ENCODE peak calls at places on chromosome 5, in six cellular contexts. J, G, T, Z, K and B are unnamed samples.

GRCh38 chr5:17180957-17181723 is 36.3 kb upstream of the BASP1 start:
- DNase-seq in J (peak; percentile 19), G (no peak), T (no peak), Z (peak; percentile 13), K (no peak), B (no peak)

GRCh38 chr5:172806897-172807672 is 27.0 kb upstream of the ERGIC1 start:
- DNase-seq in J (no peak), G (peak; percentile 49), T (peak; percentile 81), Z (peak; percentile 80), K (peak; percentile 88), B (peak; percentile 76)

GRCh38 chr5:176490291-176490690 is 42.1 kb downstream of the FAF2 start:
- DNase-seq in J (no peak), G (no peak), T (no peak), Z (no peak), K (no peak), B (no peak)

GRCh38 chr5:128315671-128316070 is 222.4 kb downstream of the FBN2 start:
- DNase-seq in J (no peak), G (no peak), T (no peak), Z (no peak), K (no peak), B (no peak)

GRCh38 chr5:159337291-159337974 is 7.1 kb upstream of the IL12B start:
- DNase-seq in J (no peak), G (no peak), T (no peak), Z (no peak), K (no peak), B (no peak)

GRCh38 chr5:176596689-176597416 is 13.1 kb downstream of the GPRIN1 start:
- DNase-seq in J (no peak), G (no peak), T (no peak), Z (no peak), K (no peak), B (no peak)

GRCh38 chr5:162231522-162231921 is 163.9 kb downstream of the GABRG2 start:
- DNase-seq in J (no peak), G (no peak), T (no peak), Z (no peak), K (no peak), B (no peak)

GRCh38 chr5:1883925-1884637 is 1.4 kb upstream of the IRX4 start:
- DNase-seq in J (no peak), G (no peak), T (no peak), Z (no peak), K (no peak), B (no peak)

GRCh38 chr5:103523319-103523718 is 39.3 kb downstream of the NUDT12 start:
- DNase-seq in J (no peak), G (no peak), T (no peak), Z (peak; percentile 61), K (no peak), B (no peak)

GRCh38 chr5:172931001-172931536 is 28.2 kb upstream of the RPL26L1 start:
- DNase-seq in J (no peak), G (no peak), T (no peak), Z (no peak), K (no peak), B (no peak)

GRCh38 chr5:159533197-159533596 is 202.9 kb upstream of the IL12B start:
- DNase-seq in J (no peak), G (no peak), T (no peak), Z (no peak), K (no peak), B (no peak)

GRCh38 chr5:171596391-171596878 is 177.0 kb downstream of the FGF18 start:
- DNase-seq in J (no peak), G (peak; percentile 43), T (no peak), Z (no peak), K (no peak), B (no peak)

GRCh38 chr5:123855630-123856029 is 343.7 kb downstream of the CSNK1G3 start:
- DNase-seq in J (no peak), G (no peak), T (no peak), Z (no peak), K (no peak), B (no peak)

GRCh38 chr5:132302413-132302812 is 8.2 kb downstream of the SLC22A4 start:
- DNase-seq in J (no peak), G (no peak), T (no peak), Z (no peak), K (no peak), B (no peak)

GRCh38 chr5:132299901-132300300 is 5.7 kb downstream of the SLC22A4 start:
- DNase-seq in J (no peak), G (no peak), T (no peak), Z (no peak), K (no peak), B (no peak)

GRCh38 chr5:132301341-132302274 is 7.4 kb downstream of the SLC22A4 start:
- DNase-seq in J (no peak), G (no peak), T (no peak), Z (no peak), K (no peak), B (no peak)

GRCh38 chr5:132298813-132299212 is 4.6 kb downstream of the SLC22A4 start:
- DNase-seq in J (no peak), G (no peak), T (no peak), Z (no peak), K (no peak), B (no peak)

DNA sequence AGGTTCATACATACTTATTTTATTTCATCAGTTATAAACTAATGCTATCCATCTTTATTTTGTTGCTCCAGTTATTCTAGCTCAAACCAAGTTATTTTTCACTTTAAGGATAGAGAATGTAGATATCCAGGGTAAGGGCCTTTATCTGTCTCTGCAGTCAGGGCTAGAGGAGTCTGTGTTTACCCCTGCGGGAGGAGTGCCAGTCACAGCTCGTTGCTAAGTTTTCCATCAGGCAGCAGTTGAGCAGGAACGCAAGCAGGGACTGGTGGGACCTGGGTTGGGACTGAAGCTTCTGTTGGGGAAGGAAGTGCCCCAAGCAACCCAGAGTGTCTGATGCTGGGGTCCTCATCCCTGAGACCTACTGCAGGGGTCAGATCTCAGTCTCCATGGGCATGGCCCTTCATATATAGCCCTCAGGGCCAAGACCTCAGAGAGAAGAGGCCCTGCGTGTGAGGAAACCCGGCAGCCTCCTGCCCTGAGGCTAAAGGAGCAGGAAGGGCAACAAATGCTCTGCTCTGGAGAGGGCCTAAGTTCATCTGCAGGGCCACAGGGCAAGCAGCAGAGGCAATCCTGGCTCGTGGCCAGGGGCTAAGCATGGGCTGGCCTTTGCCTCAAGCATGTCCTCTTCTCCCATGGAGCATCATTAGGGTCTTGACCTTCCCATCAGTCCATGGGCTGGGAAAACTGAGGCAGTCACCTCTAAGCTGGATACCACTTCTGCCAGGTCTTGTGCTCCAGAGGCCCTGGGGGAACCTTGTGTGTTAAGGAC is 6.6 kb downstream of the SLC22A4 start:
- DNase-seq in J (no peak), G (no peak), T (no peak), Z (no peak), K (no peak), B (no peak)
- H3K27ac ChIP-seq in J (no peak overlapping the region), G (no peak overlapping the region), T (no peak overlapping the region), Z (peak overlapping the region; percentile 22), K (peak overlapping the region; percentile 42), B (no peak overlapping the region)

DNA sequence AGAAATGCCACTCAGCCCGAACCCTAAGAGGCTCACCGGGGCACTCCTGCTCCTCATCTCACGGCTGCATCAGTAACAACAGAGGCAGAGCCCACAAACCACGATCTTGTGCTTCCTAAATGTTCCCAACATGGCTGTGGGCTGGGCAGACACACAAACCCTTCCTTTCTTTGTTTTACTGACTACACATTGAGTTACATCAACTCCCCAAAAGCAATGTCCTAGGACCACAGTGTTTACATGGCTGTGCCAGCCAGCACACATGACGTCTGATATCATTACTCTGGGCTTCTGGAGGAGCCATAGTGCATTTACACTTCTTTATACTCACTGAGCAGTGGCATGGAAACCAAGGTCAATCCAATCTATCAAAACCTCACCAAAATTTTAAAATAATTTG is 101.4 kb downstream of the LHFPL2 start:
- DNase-seq in J (no peak), G (no peak), T (no peak), Z (no peak), K (no peak), B (no peak)
- TF ChIP-seq JUND in J (no peak), G (no peak), T (no peak), Z (no peak), K (no peak), B (no peak)

DNA sequence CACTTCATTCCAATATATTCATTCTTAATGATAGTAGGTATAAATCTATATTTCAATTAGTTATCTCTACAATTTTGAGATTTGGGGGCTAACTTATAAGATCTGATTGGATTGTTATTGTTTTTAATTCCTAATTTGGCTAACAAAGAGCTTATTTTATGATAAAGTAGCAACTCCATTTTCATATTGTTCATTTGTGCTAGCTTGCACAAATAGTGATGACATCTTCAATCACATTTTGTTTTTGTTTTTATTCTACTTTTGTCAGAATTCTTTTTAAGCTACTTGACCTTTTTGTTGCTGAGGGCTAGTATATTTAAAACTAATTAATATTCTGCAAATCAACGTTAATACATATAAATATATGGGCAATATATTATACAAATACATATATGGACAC is 22.8 kb downstream of the MARCHF3 start:
- DNase-seq in J (no peak), G (no peak), T (no peak), Z (no peak), K (no peak), B (no peak)
- H3K27ac ChIP-seq in J (no peak overlapping the region), G (no peak overlapping the region), T (no peak overlapping the region), Z (no peak overlapping the region), K (no peak overlapping the region), B (no peak overlapping the region)

GRCh38 chr5:112121268-112121667 is 297.8 kb downstream of the EPB41L4A start:
- DNase-seq in J (no peak), G (no peak), T (no peak), Z (no peak), K (no peak), B (no peak)

GRCh38 chr5:112113565-112113964 is 305.5 kb downstream of the EPB41L4A start:
- DNase-seq in J (no peak), G (no peak), T (no peak), Z (no peak), K (no peak), B (no peak)

GRCh38 chr5:112119527-112119926 is 299.6 kb downstream of the EPB41L4A start:
- DNase-seq in J (no peak), G (no peak), T (peak; percentile 32), Z (no peak), K (no peak), B (no peak)

GRCh38 chr5:112119969-112120368 is 299.1 kb downstream of the EPB41L4A start:
- DNase-seq in J (no peak), G (no peak), T (no peak), Z (no peak), K (no peak), B (no peak)

GRCh38 chr5:112116372-112116771 is 302.7 kb downstream of the EPB41L4A start:
- DNase-seq in J (no peak), G (no peak), T (peak; percentile 66), Z (no peak), K (no peak), B (no peak)
- TF ChIP-seq JUND in J (no peak), G (no peak), T (no peak), Z (no peak), K (no peak), B (no peak)

DNA sequence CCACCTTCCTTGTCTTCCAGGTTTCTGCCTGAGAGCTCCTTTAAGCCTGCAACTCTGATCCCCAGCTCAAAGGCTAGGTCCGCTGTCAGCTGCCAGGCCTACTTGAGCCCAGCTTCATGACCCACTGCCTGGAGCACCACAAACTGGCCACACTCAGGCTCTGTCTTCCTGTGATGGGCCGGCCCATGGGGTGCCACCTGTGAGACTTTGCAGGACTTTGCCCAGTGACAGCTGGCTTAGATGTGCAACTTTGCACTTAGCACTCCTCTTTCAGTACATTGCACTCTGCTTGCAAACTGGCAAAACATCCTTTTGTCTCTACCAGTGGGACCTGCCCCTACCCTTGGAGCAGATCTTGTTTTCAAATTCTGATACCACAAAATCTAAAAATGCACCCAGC is 311.5 kb upstream of the PDE4D start:
- DNase-seq in J (no peak), G (no peak), T (no peak), Z (peak; percentile 31), K (no peak), B (no peak)
- H3K27ac ChIP-seq in J (no peak overlapping the region), G (no peak overlapping the region), T (no peak overlapping the region), Z (peak overlapping the region; percentile 24), K (no peak overlapping the region), B (no peak overlapping the region)